ENCODE peak calls at places on chromosome X, in five cellular contexts. One of them, this sample, is unnamed.

GRCh38 chrX:776529-777230 is 146.1 kb downstream of the SHOX start:
- DNase-seq in fibroblast of pulmonary artery: no peak
- DNase-seq in left lung: no peak
- DNase-seq in epithelial cell of esophagus: no peak
- DNase-seq in lung: no peak
- DNase-seq in this sample: no peak

GRCh38 chrX:107573016-107573415 is 55.3 kb upstream of the PRPS1 start:
- DNase-seq in fibroblast of pulmonary artery: no peak
- DNase-seq in left lung: no peak
- DNase-seq in epithelial cell of esophagus: no peak
- DNase-seq in lung: no peak
- DNase-seq in this sample: no peak

GRCh38 chrX:115448146-115448545 is 112.8 kb upstream of the PLS3 start:
- DNase-seq in fibroblast of pulmonary artery: no peak
- DNase-seq in left lung: no peak
- DNase-seq in epithelial cell of esophagus: no peak
- DNase-seq in lung: no peak
- DNase-seq in this sample: no peak

GRCh38 chrX:100083146-100083715 is 326.8 kb downstream of the PCDH19 start:
- DNase-seq in fibroblast of pulmonary artery: no peak
- DNase-seq in left lung: no peak
- DNase-seq in epithelial cell of esophagus: peak
- DNase-seq in lung: no peak
- DNase-seq in this sample: no peak

GRCh38 chrX:13716455-13716854 is 18.0 kb downstream of the TRAPPC2 start:
- DNase-seq in fibroblast of pulmonary artery: no peak
- DNase-seq in left lung: no peak
- DNase-seq in epithelial cell of esophagus: no peak
- DNase-seq in lung: no peak
- DNase-seq in this sample: no peak

GRCh38 chrX:50333308-50333707 is 128.7 kb downstream of the CCNB3 start:
- DNase-seq in fibroblast of pulmonary artery: no peak
- DNase-seq in left lung: peak
- DNase-seq in epithelial cell of esophagus: no peak
- DNase-seq in lung: peak
- DNase-seq in this sample: no peak

GRCh38 chrX:68829594-68830485 is 1.0 kb downstream of the EFNB1 start:
- DNase-seq in fibroblast of pulmonary artery: no peak
- DNase-seq in left lung: no peak
- DNase-seq in epithelial cell of esophagus: no peak
- DNase-seq in lung: peak
- DNase-seq in this sample: peak

GRCh38 chrX:10110984-10111363 is 45.8 kb upstream of the CLCN4 start:
- DNase-seq in fibroblast of pulmonary artery: no peak
- DNase-seq in left lung: no peak
- DNase-seq in epithelial cell of esophagus: no peak
- DNase-seq in lung: no peak
- DNase-seq in this sample: no peak

GRCh38 chrX:82813671-82814078 is 694.4 kb upstream of the POU3F4 start:
- DNase-seq in fibroblast of pulmonary artery: peak
- DNase-seq in left lung: no peak
- DNase-seq in epithelial cell of esophagus: peak
- DNase-seq in lung: no peak
- DNase-seq in this sample: no peak

GRCh38 chrX:95058815-95059214 is 1384.8 kb downstream of the FAM133A start:
- DNase-seq in fibroblast of pulmonary artery: peak
- DNase-seq in left lung: no peak
- DNase-seq in epithelial cell of esophagus: peak
- DNase-seq in lung: no peak
- DNase-seq in this sample: no peak

GRCh38 chrX:129933700-129934099 is 27.7 kb downstream of the UTP14A start:
- DNase-seq in fibroblast of pulmonary artery: no peak
- DNase-seq in left lung: no peak
- DNase-seq in epithelial cell of esophagus: no peak
- DNase-seq in lung: no peak
- DNase-seq in this sample: no peak

GRCh38 chrX:19704117-19704516 is 183.3 kb downstream of the SH3KBP1 start:
- DNase-seq in fibroblast of pulmonary artery: no peak
- DNase-seq in left lung: no peak
- DNase-seq in epithelial cell of esophagus: no peak
- DNase-seq in lung: no peak
- DNase-seq in this sample: no peak

GRCh38 chrX:45322382-45322781 is 121.7 kb upstream of the DIPK2B start:
- DNase-seq in fibroblast of pulmonary artery: peak
- DNase-seq in left lung: no peak
- DNase-seq in epithelial cell of esophagus: peak
- DNase-seq in lung: peak
- DNase-seq in this sample: no peak

GRCh38 chrX:20265726-20266681 is 705 bp downstream of the RPS6KA3 start:
- DNase-seq in fibroblast of pulmonary artery: peak
- DNase-seq in left lung: peak
- DNase-seq in epithelial cell of esophagus: peak
- DNase-seq in lung: peak
- DNase-seq in this sample: peak

GRCh38 chrX:101262590-101262989 is 28.5 kb downstream of the TAF7L start:
- DNase-seq in fibroblast of pulmonary artery: no peak
- DNase-seq in left lung: no peak
- DNase-seq in epithelial cell of esophagus: no peak
- DNase-seq in lung: no peak
- DNase-seq in this sample: no peak

GRCh38 chrX:10011261-10011931 is 44.2 kb downstream of the CLDN34 start:
- DNase-seq in fibroblast of pulmonary artery: peak
- DNase-seq in left lung: no peak
- DNase-seq in epithelial cell of esophagus: no peak
- DNase-seq in lung: no peak
- DNase-seq in this sample: no peak

GRCh38 chrX:13937370-13938052 is 92.2 kb downstream of the GEMIN8 start:
- DNase-seq in fibroblast of pulmonary artery: peak
- DNase-seq in left lung: no peak
- DNase-seq in epithelial cell of esophagus: no peak
- DNase-seq in lung: no peak
- DNase-seq in this sample: no peak

GRCh38 chrX:153738056-153738605 is 13.5 kb downstream of the ABCD1 start:
- DNase-seq in fibroblast of pulmonary artery: no peak
- DNase-seq in left lung: no peak
- DNase-seq in epithelial cell of esophagus: no peak
- DNase-seq in lung: no peak
- DNase-seq in this sample: no peak

GRCh38 chrX:22674947-22675346 is 324.8 kb upstream of the DDX53 start:
- DNase-seq in fibroblast of pulmonary artery: no peak
- DNase-seq in left lung: no peak
- DNase-seq in epithelial cell of esophagus: peak
- DNase-seq in lung: no peak
- DNase-seq in this sample: no peak

GRCh38 chrX:68261060-68261672 is 172.1 kb downstream of the OPHN1 start:
- DNase-seq in fibroblast of pulmonary artery: peak
- DNase-seq in left lung: no peak
- DNase-seq in epithelial cell of esophagus: no peak
- DNase-seq in lung: no peak
- DNase-seq in this sample: no peak

GRCh38 chrX:85379174-85379907 is at the start of gene POF1B:
- DNase-seq in fibroblast of pulmonary artery: no peak
- DNase-seq in left lung: peak
- DNase-seq in epithelial cell of esophagus: peak
- DNase-seq in lung: no peak
- DNase-seq in this sample: no peak

GRCh38 chrX:101785142-101785541 is 125.5 kb upstream of the ARMCX2 start:
- DNase-seq in fibroblast of pulmonary artery: no peak
- DNase-seq in left lung: no peak
- DNase-seq in epithelial cell of esophagus: no peak
- DNase-seq in lung: no peak
- DNase-seq in this sample: no peak

GRCh38 chrX:83845397-83845796 is 15.5 kb upstream of the CYLC1 start:
- DNase-seq in fibroblast of pulmonary artery: peak
- DNase-seq in left lung: no peak
- DNase-seq in epithelial cell of esophagus: peak
- DNase-seq in lung: no peak
- DNase-seq in this sample: no peak

GRCh38 chrX:65667503-65668355 is at the start of gene MSN:
- DNase-seq in fibroblast of pulmonary artery: peak
- DNase-seq in left lung: peak
- DNase-seq in epithelial cell of esophagus: peak
- DNase-seq in lung: peak
- DNase-seq in this sample: peak

GRCh38 chrX:24153175-24153795 is 3.8 kb downstream of the ZFX start:
- DNase-seq in fibroblast of pulmonary artery: no peak
- DNase-seq in left lung: no peak
- DNase-seq in epithelial cell of esophagus: peak
- DNase-seq in lung: no peak
- DNase-seq in this sample: no peak

GRCh38 chrX:17725176-17725575 is 12.1 kb upstream of the SCML1 start:
- DNase-seq in fibroblast of pulmonary artery: no peak
- DNase-seq in left lung: no peak
- DNase-seq in epithelial cell of esophagus: no peak
- DNase-seq in lung: no peak
- DNase-seq in this sample: no peak

GRCh38 chrX:109783712-109784109 is 50.7 kb upstream of the ACSL4 start:
- DNase-seq in fibroblast of pulmonary artery: peak
- DNase-seq in left lung: no peak
- DNase-seq in epithelial cell of esophagus: peak
- DNase-seq in lung: peak
- DNase-seq in this sample: no peak

GRCh38 chrX:13659057-13659456 is 6.1 kb downstream of the TCEANC start:
- DNase-seq in fibroblast of pulmonary artery: peak
- DNase-seq in left lung: no peak
- DNase-seq in epithelial cell of esophagus: peak
- DNase-seq in lung: no peak
- DNase-seq in this sample: no peak

GRCh38 chrX:126723881-126724280 is 95.6 kb upstream of the PRR32 start:
- DNase-seq in fibroblast of pulmonary artery: no peak
- DNase-seq in left lung: no peak
- DNase-seq in epithelial cell of esophagus: no peak
- DNase-seq in lung: no peak
- DNase-seq in this sample: no peak

GRCh38 chrX:110341189-110342035 is 17.2 kb upstream of the RTL9 start:
- DNase-seq in fibroblast of pulmonary artery: peak
- DNase-seq in left lung: no peak
- DNase-seq in epithelial cell of esophagus: peak
- DNase-seq in lung: no peak
- DNase-seq in this sample: no peak

GRCh38 chrX:69503835-69504625 is at the start of gene NALF2:
- DNase-seq in fibroblast of pulmonary artery: peak
- DNase-seq in left lung: peak
- DNase-seq in epithelial cell of esophagus: peak
- DNase-seq in lung: peak
- DNase-seq in this sample: no peak

GRCh38 chrX:131812847-131813825 is 210.0 kb upstream of the STK26 start:
- DNase-seq in fibroblast of pulmonary artery: no peak
- DNase-seq in left lung: peak
- DNase-seq in epithelial cell of esophagus: no peak
- DNase-seq in lung: peak
- DNase-seq in this sample: peak

GRCh38 chrX:131818297-131818936 is 204.7 kb upstream of the STK26 start:
- DNase-seq in fibroblast of pulmonary artery: no peak
- DNase-seq in left lung: no peak
- DNase-seq in epithelial cell of esophagus: no peak
- DNase-seq in lung: no peak
- DNase-seq in this sample: no peak

GRCh38 chrX:131821945-131822622 is 201.0 kb upstream of the STK26 start:
- DNase-seq in fibroblast of pulmonary artery: no peak
- DNase-seq in left lung: peak
- DNase-seq in epithelial cell of esophagus: no peak
- DNase-seq in lung: peak
- DNase-seq in this sample: no peak

DNA sequence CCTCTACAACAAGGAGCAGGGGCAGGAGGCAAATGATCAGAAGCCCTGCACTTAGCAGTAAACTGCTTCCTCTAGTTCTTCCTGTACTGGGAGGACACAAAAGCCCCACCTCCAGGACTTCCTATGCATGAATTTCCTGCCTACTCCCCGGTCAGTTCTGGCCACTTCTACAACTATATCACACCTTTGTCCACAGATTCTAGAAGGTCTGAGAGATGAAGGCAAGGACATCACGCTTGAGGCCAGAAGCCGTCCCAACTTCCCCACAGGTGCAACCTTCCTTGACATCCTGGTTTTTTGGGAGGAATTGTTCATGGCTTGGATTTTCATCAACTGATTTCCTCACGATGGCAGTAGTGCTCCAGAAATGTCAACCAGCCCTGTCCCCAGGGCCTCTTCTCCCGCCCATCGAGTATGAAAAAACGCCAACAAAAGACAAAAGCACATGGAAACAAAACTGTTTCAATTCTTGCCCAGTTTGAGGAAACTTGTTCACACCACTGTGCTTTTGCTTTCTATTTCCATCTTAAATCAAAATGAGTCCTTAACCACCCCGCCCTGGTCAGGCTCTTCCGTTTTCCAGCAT is 206.5 kb upstream of the STK26 start:
- DNase-seq in fibroblast of pulmonary artery: no peak
- DNase-seq in left lung: peak
- DNase-seq in epithelial cell of esophagus: no peak
- DNase-seq in lung: peak
- DNase-seq in this sample: peak
- TF ChIP-seq CTCF in fibroblast of pulmonary artery: no peak
- TF ChIP-seq CTCF in left lung: no peak
- TF ChIP-seq CTCF in epithelial cell of esophagus: no peak
- TF ChIP-seq CTCF in lung: peak
- TF ChIP-seq CTCF in this sample: no peak

GRCh38 chrX:98380106-98380505 is 1496.4 kb downstream of the RPA4 start:
- DNase-seq in fibroblast of pulmonary artery: no peak
- DNase-seq in left lung: no peak
- DNase-seq in epithelial cell of esophagus: no peak
- DNase-seq in lung: no peak
- DNase-seq in this sample: no peak
- TF ChIP-seq CTCF in fibroblast of pulmonary artery: no peak
- TF ChIP-seq CTCF in left lung: no peak
- TF ChIP-seq CTCF in epithelial cell of esophagus: no peak
- TF ChIP-seq CTCF in lung: no peak
- TF ChIP-seq CTCF in this sample: no peak

DNA sequence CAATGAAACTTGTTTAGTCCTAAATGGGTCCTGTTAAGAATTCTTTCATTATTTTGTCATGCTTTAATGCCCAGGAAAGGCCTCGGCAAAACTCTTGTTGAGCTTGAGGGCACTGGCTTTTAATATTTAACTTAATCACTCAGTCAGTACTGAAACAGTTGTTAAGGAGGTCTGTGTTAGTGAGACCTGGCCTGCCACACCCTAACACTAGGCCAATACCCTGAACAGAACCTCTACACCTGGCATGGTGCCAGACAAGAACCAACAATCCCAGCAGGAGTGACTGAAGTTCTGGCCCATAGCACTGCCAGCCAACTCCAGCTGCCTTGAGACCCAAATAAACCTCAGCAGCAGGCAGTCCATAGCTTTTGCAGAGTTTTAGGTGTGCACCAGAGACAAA is 85.7 kb upstream of the ITM2A start:
- DNase-seq in fibroblast of pulmonary artery: no peak
- DNase-seq in left lung: no peak
- DNase-seq in epithelial cell of esophagus: no peak
- DNase-seq in lung: no peak
- DNase-seq in this sample: no peak
- TF ChIP-seq CTCF in fibroblast of pulmonary artery: no peak
- TF ChIP-seq CTCF in left lung: no peak
- TF ChIP-seq CTCF in epithelial cell of esophagus: no peak
- TF ChIP-seq CTCF in lung: no peak
- TF ChIP-seq CTCF in this sample: no peak

GRCh38 chrX:54564942-54565341 is 34.9 kb downstream of the GNL3L start:
- DNase-seq in fibroblast of pulmonary artery: peak
- DNase-seq in left lung: no peak
- DNase-seq in epithelial cell of esophagus: peak
- DNase-seq in lung: no peak
- DNase-seq in this sample: no peak

GRCh38 chrX:54560411-54560810 is 30.4 kb downstream of the GNL3L start:
- DNase-seq in fibroblast of pulmonary artery: no peak
- DNase-seq in left lung: no peak
- DNase-seq in epithelial cell of esophagus: no peak
- DNase-seq in lung: peak
- DNase-seq in this sample: no peak

GRCh38 chrX:54561622-54562021 is 31.6 kb downstream of the GNL3L start:
- DNase-seq in fibroblast of pulmonary artery: no peak
- DNase-seq in left lung: no peak
- DNase-seq in epithelial cell of esophagus: no peak
- DNase-seq in lung: peak
- DNase-seq in this sample: no peak
- TF ChIP-seq CTCF in fibroblast of pulmonary artery: no peak
- TF ChIP-seq CTCF in left lung: no peak
- TF ChIP-seq CTCF in epithelial cell of esophagus: no peak
- TF ChIP-seq CTCF in lung: no peak
- TF ChIP-seq CTCF in this sample: no peak